ENCODE peak calls at places on chromosomes 16 and 17, in seven cellular contexts. One of them, this sample, is unnamed.

GRCh38 chr16:28875134-28876015 is 2.9 kb upstream of the ATP2A1 start:
- DNase-seq in heart right ventricle: no peak
- DNase-seq in BE2C: no peak
- DNase-seq in Calu3: no peak
- DNase-seq in lower leg skin: no peak
- DNase-seq in OCI-LY7: no peak
- DNase-seq in bronchial epithelial cell: no peak
- DNase-seq in this sample: no peak

GRCh38 chr17:57068222-57068658 is 16.8 kb upstream of the AKAP1 start:
- DNase-seq in OCI-LY7: peak
- DNase-seq in lower leg skin: peak
- DNase-seq in Calu3: no peak
- DNase-seq in BE2C: no peak
- DNase-seq in bronchial epithelial cell: peak
- DNase-seq in heart right ventricle: no peak
- DNase-seq in this sample: no peak

GRCh38 chr17:28698253-28698941 is 13.3 kb downstream of the PROCA1 start:
- DNase-seq in OCI-LY7: no peak
- DNase-seq in bronchial epithelial cell: no peak
- DNase-seq in heart right ventricle: no peak
- DNase-seq in lower leg skin: no peak
- DNase-seq in Calu3: peak
- DNase-seq in BE2C: no peak
- DNase-seq in this sample: no peak

GRCh38 chr16:50634947-50635346 is 46.2 kb downstream of the SNX20 start:
- DNase-seq in heart right ventricle: no peak
- DNase-seq in OCI-LY7: no peak
- DNase-seq in lower leg skin: no peak
- DNase-seq in BE2C: no peak
- DNase-seq in bronchial epithelial cell: no peak
- DNase-seq in Calu3: no peak
- DNase-seq in this sample: no peak

GRCh38 chr16:79757163-79757562 is 156.6 kb upstream of the MAF start:
- DNase-seq in BE2C: no peak
- DNase-seq in lower leg skin: no peak
- DNase-seq in bronchial epithelial cell: no peak
- DNase-seq in OCI-LY7: no peak
- DNase-seq in Calu3: no peak
- DNase-seq in heart right ventricle: no peak
- DNase-seq in this sample: no peak

GRCh38 chr16:55499951-55500350 is 8.9 kb upstream of the LPCAT2 start:
- DNase-seq in BE2C: peak
- DNase-seq in Calu3: peak
- DNase-seq in bronchial epithelial cell: peak
- DNase-seq in heart right ventricle: no peak
- DNase-seq in lower leg skin: peak
- DNase-seq in OCI-LY7: no peak
- DNase-seq in this sample: peak

GRCh38 chr17:72518810-72519597 is 398.2 kb downstream of the SOX9 start:
- DNase-seq in OCI-LY7: no peak
- DNase-seq in Calu3: peak
- DNase-seq in bronchial epithelial cell: no peak
- DNase-seq in BE2C: no peak
- DNase-seq in lower leg skin: no peak
- DNase-seq in heart right ventricle: no peak
- DNase-seq in this sample: no peak

GRCh38 chr16:17149904-17150483 is 320.8 kb downstream of the XYLT1 start:
- DNase-seq in heart right ventricle: no peak
- DNase-seq in bronchial epithelial cell: no peak
- DNase-seq in OCI-LY7: no peak
- DNase-seq in Calu3: no peak
- DNase-seq in BE2C: no peak
- DNase-seq in lower leg skin: no peak
- DNase-seq in this sample: peak

GRCh38 chr17:76791053-76791980 is 53.4 kb downstream of the MFSD11 start:
- DNase-seq in lower leg skin: no peak
- DNase-seq in Calu3: peak
- DNase-seq in BE2C: peak
- DNase-seq in bronchial epithelial cell: peak
- DNase-seq in heart right ventricle: no peak
- DNase-seq in OCI-LY7: peak
- DNase-seq in this sample: no peak

GRCh38 chr16:77445321-77445720 is 10.5 kb upstream of the ADAMTS18 start:
- DNase-seq in heart right ventricle: no peak
- DNase-seq in bronchial epithelial cell: no peak
- DNase-seq in BE2C: no peak
- DNase-seq in lower leg skin: no peak
- DNase-seq in OCI-LY7: no peak
- DNase-seq in Calu3: no peak
- DNase-seq in this sample: no peak

GRCh38 chr16:64991011-64991410 is 130.9 kb downstream of the CDH11 start:
- DNase-seq in BE2C: no peak
- DNase-seq in OCI-LY7: no peak
- DNase-seq in lower leg skin: no peak
- DNase-seq in heart right ventricle: peak
- DNase-seq in Calu3: no peak
- DNase-seq in bronchial epithelial cell: no peak
- DNase-seq in this sample: no peak

GRCh38 chr17:56125830-56126819 is 27.1 kb upstream of the ANKFN1 start:
- DNase-seq in BE2C: peak
- DNase-seq in Calu3: peak
- DNase-seq in bronchial epithelial cell: peak
- DNase-seq in OCI-LY7: peak
- DNase-seq in lower leg skin: peak
- DNase-seq in heart right ventricle: no peak
- DNase-seq in this sample: peak

GRCh38 chr17:61401280-61402072 is 1.8 kb downstream of the TBX2 start:
- DNase-seq in heart right ventricle: no peak
- DNase-seq in lower leg skin: no peak
- DNase-seq in Calu3: no peak
- DNase-seq in OCI-LY7: no peak
- DNase-seq in BE2C: peak
- DNase-seq in bronchial epithelial cell: no peak
- DNase-seq in this sample: peak

GRCh38 chr17:80455328-80455710 is 21.1 kb downstream of the NPTX1 start:
- DNase-seq in lower leg skin: no peak
- DNase-seq in Calu3: peak
- DNase-seq in BE2C: peak
- DNase-seq in bronchial epithelial cell: no peak
- DNase-seq in OCI-LY7: peak
- DNase-seq in heart right ventricle: no peak
- DNase-seq in this sample: peak

GRCh38 chr16:87323727-87324410 is 6.7 kb upstream of the C16orf95 start:
- DNase-seq in Calu3: no peak
- DNase-seq in OCI-LY7: no peak
- DNase-seq in BE2C: no peak
- DNase-seq in heart right ventricle: no peak
- DNase-seq in bronchial epithelial cell: no peak
- DNase-seq in lower leg skin: no peak
- DNase-seq in this sample: no peak

GRCh38 chr16:46830417-46830901 is 521 bp downstream of the C16orf87 start:
- DNase-seq in heart right ventricle: peak
- DNase-seq in OCI-LY7: peak
- DNase-seq in Calu3: no peak
- DNase-seq in bronchial epithelial cell: no peak
- DNase-seq in lower leg skin: no peak
- DNase-seq in BE2C: peak
- DNase-seq in this sample: peak

GRCh38 chr17:75512946-75513666 is 2.2 kb downstream of the CASKIN2 start:
- DNase-seq in heart right ventricle: no peak
- DNase-seq in lower leg skin: no peak
- DNase-seq in Calu3: no peak
- DNase-seq in bronchial epithelial cell: no peak
- DNase-seq in OCI-LY7: no peak
- DNase-seq in BE2C: no peak
- DNase-seq in this sample: no peak

GRCh38 chr17:79531191-79531590 is 79.7 kb downstream of the RBFOX3 start:
- DNase-seq in bronchial epithelial cell: no peak
- DNase-seq in BE2C: no peak
- DNase-seq in Calu3: no peak
- DNase-seq in OCI-LY7: no peak
- DNase-seq in heart right ventricle: no peak
- DNase-seq in lower leg skin: no peak
- DNase-seq in this sample: no peak

GRCh38 chr17:17666111-17666714 is 15.0 kb upstream of the RAI1 start:
- DNase-seq in lower leg skin: no peak
- DNase-seq in Calu3: peak
- DNase-seq in OCI-LY7: peak
- DNase-seq in bronchial epithelial cell: peak
- DNase-seq in heart right ventricle: no peak
- DNase-seq in BE2C: no peak
- DNase-seq in this sample: no peak

GRCh38 chr16:24552705-24553104 is 13.3 kb downstream of the RBBP6 start:
- DNase-seq in BE2C: no peak
- DNase-seq in OCI-LY7: no peak
- DNase-seq in heart right ventricle: no peak
- DNase-seq in lower leg skin: no peak
- DNase-seq in bronchial epithelial cell: no peak
- DNase-seq in Calu3: no peak
- DNase-seq in this sample: no peak

GRCh38 chr16:82715160-82715559 is 88.4 kb downstream of the CDH13 start:
- DNase-seq in heart right ventricle: peak
- DNase-seq in Calu3: no peak
- DNase-seq in bronchial epithelial cell: no peak
- DNase-seq in OCI-LY7: no peak
- DNase-seq in lower leg skin: no peak
- DNase-seq in BE2C: no peak
- DNase-seq in this sample: no peak

GRCh38 chr16:90032664-90033346 is 13.5 kb upstream of the DBNDD1 start:
- DNase-seq in lower leg skin: no peak
- DNase-seq in Calu3: no peak
- DNase-seq in bronchial epithelial cell: no peak
- DNase-seq in BE2C: no peak
- DNase-seq in OCI-LY7: no peak
- DNase-seq in heart right ventricle: no peak
- DNase-seq in this sample: no peak

GRCh38 chr17:81002409-81003361 is 11.0 kb downstream of the CHMP6 start:
- DNase-seq in heart right ventricle: peak
- DNase-seq in bronchial epithelial cell: peak
- DNase-seq in Calu3: peak
- DNase-seq in OCI-LY7: no peak
- DNase-seq in BE2C: peak
- DNase-seq in lower leg skin: peak
- DNase-seq in this sample: no peak

GRCh38 chr17:39400547-39401411 is 647 bp downstream of the FBXL20 start:
- DNase-seq in Calu3: no peak
- DNase-seq in heart right ventricle: peak
- DNase-seq in OCI-LY7: no peak
- DNase-seq in bronchial epithelial cell: peak
- DNase-seq in lower leg skin: peak
- DNase-seq in BE2C: no peak
- DNase-seq in this sample: no peak

GRCh38 chr16:88941933-88942909 is 34.8 kb downstream of the CBFA2T3 start:
- DNase-seq in bronchial epithelial cell: no peak
- DNase-seq in Calu3: no peak
- DNase-seq in lower leg skin: no peak
- DNase-seq in BE2C: peak
- DNase-seq in heart right ventricle: peak
- DNase-seq in OCI-LY7: peak
- DNase-seq in this sample: peak

GRCh38 chr17:72967963-72968585 is 124.4 kb downstream of the SLC39A11 start:
- DNase-seq in Calu3: no peak
- DNase-seq in bronchial epithelial cell: no peak
- DNase-seq in lower leg skin: no peak
- DNase-seq in BE2C: no peak
- DNase-seq in OCI-LY7: no peak
- DNase-seq in heart right ventricle: no peak
- DNase-seq in this sample: no peak

GRCh38 chr17:33436321-33436720 is 143.2 kb upstream of the ASIC2 start:
- DNase-seq in bronchial epithelial cell: peak
- DNase-seq in heart right ventricle: no peak
- DNase-seq in Calu3: no peak
- DNase-seq in OCI-LY7: no peak
- DNase-seq in lower leg skin: peak
- DNase-seq in BE2C: no peak
- DNase-seq in this sample: no peak

DNA sequence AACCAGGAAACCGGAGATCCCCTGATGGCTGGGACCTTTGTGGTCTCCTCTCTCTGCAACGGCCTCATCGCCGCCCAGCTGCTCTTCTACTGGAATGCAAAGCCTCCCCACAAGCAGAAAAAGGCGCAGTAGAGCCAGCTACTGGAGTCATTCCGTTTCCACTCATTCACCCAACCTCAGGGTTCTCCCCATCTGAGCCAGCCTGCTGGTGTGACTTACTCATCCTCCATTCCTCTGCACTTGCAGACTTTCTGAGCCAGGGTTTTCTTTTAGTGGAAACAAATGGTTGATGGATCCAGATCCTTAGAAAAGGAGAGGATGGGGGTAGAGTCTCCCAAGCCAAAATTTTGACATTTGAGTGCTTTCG is 2.5 kb downstream of the SOX15 start:
- DNase-seq in lower leg skin: no peak
- DNase-seq in bronchial epithelial cell: peak
- DNase-seq in OCI-LY7: no peak
- DNase-seq in Calu3: no peak
- DNase-seq in heart right ventricle: no peak
- DNase-seq in BE2C: no peak
- DNase-seq in this sample: no peak
- TF ChIP-seq CTCF in lower leg skin: no peak
- TF ChIP-seq CTCF in bronchial epithelial cell: peak
- TF ChIP-seq CTCF in OCI-LY7: no peak
- TF ChIP-seq CTCF in Calu3: no peak
- TF ChIP-seq CTCF in heart right ventricle: no peak
- TF ChIP-seq CTCF in BE2C: no peak
- TF ChIP-seq CTCF in this sample: no peak

DNA sequence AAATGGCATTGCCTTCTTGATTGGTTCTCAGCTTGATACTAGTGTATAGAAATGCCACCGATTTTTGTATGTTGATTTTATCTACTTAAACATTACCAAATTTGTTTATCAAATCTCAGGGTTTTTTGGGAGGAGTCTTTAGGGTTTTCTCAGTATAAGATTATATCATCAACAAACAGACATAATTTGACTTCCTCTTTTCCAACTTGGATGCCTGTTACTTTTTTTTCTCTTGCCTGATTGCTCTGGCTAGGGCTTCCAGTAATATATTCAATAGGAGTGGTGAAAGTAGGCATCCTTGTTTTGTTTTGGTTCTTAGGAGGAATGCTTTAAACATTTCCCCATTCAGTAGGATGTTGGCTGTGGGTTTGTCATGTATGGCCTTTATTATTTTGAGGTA is 29.1 kb downstream of the EFCAB13 start:
- DNase-seq in heart right ventricle: no peak
- DNase-seq in bronchial epithelial cell: no peak
- DNase-seq in OCI-LY7: no peak
- DNase-seq in Calu3: no peak
- DNase-seq in BE2C: no peak
- DNase-seq in lower leg skin: no peak
- DNase-seq in this sample: no peak
- TF ChIP-seq CTCF in heart right ventricle: no peak
- TF ChIP-seq CTCF in bronchial epithelial cell: no peak
- TF ChIP-seq CTCF in OCI-LY7: no peak
- TF ChIP-seq CTCF in Calu3: no peak
- TF ChIP-seq CTCF in BE2C: no peak
- TF ChIP-seq CTCF in lower leg skin: no peak
- TF ChIP-seq CTCF in this sample: no peak

GRCh38 chr16:625402-626173 is 5.2 kb upstream of the WFIKKN1 start:
- DNase-seq in lower leg skin: no peak
- DNase-seq in heart right ventricle: no peak
- DNase-seq in bronchial epithelial cell: no peak
- DNase-seq in Calu3: no peak
- DNase-seq in OCI-LY7: no peak
- DNase-seq in BE2C: no peak
- DNase-seq in this sample: no peak
- TF ChIP-seq CTCF in lower leg skin: no peak
- TF ChIP-seq CTCF in heart right ventricle: no peak
- TF ChIP-seq CTCF in bronchial epithelial cell: no peak
- TF ChIP-seq CTCF in Calu3: no peak
- TF ChIP-seq CTCF in OCI-LY7: no peak
- TF ChIP-seq CTCF in BE2C: no peak
- TF ChIP-seq CTCF in this sample: no peak

GRCh38 chr17:63189082-63189481 is 223.0 kb downstream of the TANC2 start:
- DNase-seq in BE2C: no peak
- DNase-seq in Calu3: no peak
- DNase-seq in OCI-LY7: no peak
- DNase-seq in heart right ventricle: no peak
- DNase-seq in bronchial epithelial cell: peak
- DNase-seq in lower leg skin: no peak
- DNase-seq in this sample: no peak
- TF ChIP-seq CTCF in BE2C: no peak
- TF ChIP-seq CTCF in Calu3: no peak
- TF ChIP-seq CTCF in OCI-LY7: no peak
- TF ChIP-seq CTCF in heart right ventricle: no peak
- TF ChIP-seq CTCF in bronchial epithelial cell: no peak
- TF ChIP-seq CTCF in lower leg skin: no peak
- TF ChIP-seq CTCF in this sample: no peak